ENCODE peak calls at places on chromosomes 16 and 17, in ten cellular contexts. R, T, K, V, U, P, S, N, G and X are unnamed samples. For H3K27me3, the result is how much of the 10 kb centered on the place peaks cover.

GRCh38 chr17:10033449-10033848 is 128.4 kb upstream of the RCVRN start:
- DNase-seq in S (no peak), U (no peak), T (no peak), K (no peak), R (no peak), G (peak), P (no peak), V (no peak), N (no peak), X (no peak)

GRCh38 chr17:65742433-65743312 is 181.2 kb upstream of the AXIN2 start:
- DNase-seq in U (no peak), N (no peak), P (peak), T (no peak), S (peak), R (no peak), K (no peak), V (no peak), G (no peak), X (no peak)

GRCh38 chr17:18194804-18195203 is 11.2 kb downstream of the ALKBH5 start:
- DNase-seq in U (no peak), S (no peak), T (no peak), K (no peak), R (no peak), N (no peak), G (no peak), V (no peak), P (no peak), X (no peak)

GRCh38 chr17:37043201-37043600 is 94.4 kb downstream of the AATF start:
- DNase-seq in G (no peak), R (no peak), P (no peak), T (no peak), V (no peak), N (no peak), K (no peak), U (no peak), S (peak), X (no peak)

GRCh38 chr17:68296217-68297140 is 5.2 kb downstream of the ARSG start:
- DNase-seq in S (no peak), K (no peak), P (no peak), T (no peak), N (peak), R (peak), G (no peak), V (no peak), U (peak), X (no peak)

GRCh38 chr16:69590590-69590989 is 24.8 kb downstream of the NFAT5 start:
- DNase-seq in T (no peak), P (no peak), R (no peak), V (no peak), G (no peak), N (no peak), U (no peak), K (no peak), S (no peak), X (no peak)

GRCh38 chr17:17824780-17825614 is 11.8 kb downstream of the SREBF1 start:
- DNase-seq in G (peak), P (no peak), R (no peak), T (peak), N (no peak), K (no peak), U (peak), S (no peak), V (peak), X (no peak)

GRCh38 chr16:67254809-67255552 is 6.2 kb downstream of the SLC9A5 start:
- DNase-seq in U (no peak), P (no peak), V (no peak), N (no peak), R (no peak), T (no peak), K (peak), G (no peak), S (no peak), X (no peak)

GRCh38 chr16:50501986-50502615 is 46.1 kb upstream of the NKD1 start:
- DNase-seq in U (no peak), G (no peak), S (no peak), T (no peak), K (no peak), V (no peak), P (no peak), N (no peak), R (no peak), X (no peak)

GRCh38 chr17:56257075-56257474 is 103.8 kb downstream of the ANKFN1 start:
- DNase-seq in N (no peak), T (no peak), V (no peak), G (no peak), P (no peak), S (no peak), R (no peak), U (no peak), K (no peak), X (no peak)

GRCh38 chr17:57102122-57102521 is 17.1 kb downstream of the AKAP1 start:
- DNase-seq in S (no peak), G (no peak), R (no peak), P (no peak), K (no peak), V (no peak), T (no peak), U (no peak), N (no peak), X (no peak)

GRCh38 chr17:5745091-5745820 is 160.9 kb upstream of the NLRP1 start:
- DNase-seq in N (no peak), G (no peak), S (no peak), R (no peak), U (no peak), V (no peak), K (no peak), T (no peak), P (no peak), X (no peak)

GRCh38 chr17:5629133-5629532 is 44.8 kb upstream of the NLRP1 start:
- DNase-seq in P (no peak), K (no peak), V (no peak), R (no peak), T (no peak), U (no peak), S (no peak), N (no peak), G (no peak), X (no peak)

GRCh38 chr16:54194008-54194731 is 92.4 kb downstream of the IRX3 start:
- DNase-seq in G (peak), R (peak), U (peak), V (peak), S (no peak), K (peak), T (peak), P (no peak), N (peak), X (peak)

GRCh38 chr17:18772471-18772870 is 8.5 kb upstream of the TVP23B start:
- DNase-seq in T (no peak), U (peak), R (no peak), N (no peak), G (no peak), S (no peak), K (no peak), P (no peak), V (no peak), X (no peak)

GRCh38 chr16:50841081-50841886 is 99.4 kb downstream of the CYLD start:
- DNase-seq in K (no peak), G (peak), P (no peak), R (no peak), N (no peak), S (no peak), V (no peak), T (peak), U (no peak), X (no peak)

GRCh38 chr17:43200127-43200526 is 11.5 kb upstream of the TMEM106A start:
- DNase-seq in G (no peak), T (no peak), R (no peak), S (no peak), N (no peak), K (no peak), V (no peak), P (no peak), U (no peak), X (no peak)

GRCh38 chr17:58680038-58680369 is 11.8 kb downstream of the TEX14 start:
- DNase-seq in P (no peak), G (no peak), U (no peak), V (no peak), K (no peak), R (no peak), T (no peak), N (no peak), S (no peak), X (no peak)

GRCh38 chr17:50112694-50113093 is 17.3 kb downstream of the SAMD14 start:
- DNase-seq in S (no peak), P (no peak), R (no peak), K (no peak), V (no peak), T (no peak), U (no peak), N (no peak), G (peak), X (no peak)

GRCh38 chr16:9092963-9093477 is 1.6 kb downstream of the HAPSTR1 start:
- DNase-seq in S (no peak), T (peak), U (peak), K (peak), N (peak), V (peak), G (no peak), R (no peak), P (no peak), X (no peak)

GRCh38 chr17:82495844-82496528 is 23.5 kb upstream of the FOXK2 start:
- DNase-seq in T (no peak), R (no peak), P (peak), K (no peak), N (peak), G (no peak), V (no peak), S (peak), U (no peak), X (no peak)

GRCh38 chr17:76540381-76541300 is 797 bp downstream of the PRCD start:
- DNase-seq in T (peak), G (no peak), S (peak), V (peak), K (peak), R (peak), U (peak), N (peak), P (peak), X (peak)

GRCh38 chr17:19541445-19541844 is 7.8 kb downstream of the SLC47A1 start:
- DNase-seq in K (no peak), V (no peak), R (no peak), T (no peak), U (no peak), G (no peak), N (no peak), P (no peak), S (no peak), X (no peak)

GRCh38 chr17:39660011-39660360 is 5.2 kb upstream of the TCAP start:
- DNase-seq in U (no peak), P (no peak), V (no peak), R (no peak), S (no peak), N (no peak), K (no peak), T (no peak), G (no peak), X (no peak)

GRCh38 chr17:74757931-74758845 is 9.8 kb downstream of the NHERF1 start:
- DNase-seq in R (no peak), U (peak), V (no peak), K (peak), N (peak), T (peak), G (peak), S (no peak), P (no peak), X (no peak)

GRCh38 chr17:79631640-79632431 is 21.0 kb upstream of the RBFOX3 start:
- DNase-seq in G (no peak), V (peak), R (peak), S (no peak), N (no peak), T (no peak), K (no peak), P (no peak), U (no peak), X (no peak)

GRCh38 chr17:17810374-17811248 is 26.2 kb downstream of the SREBF1 start:
- DNase-seq in K (no peak), T (no peak), U (peak), G (peak), V (peak), N (no peak), S (no peak), P (no peak), R (no peak), X (no peak)

GRCh38 chr17:75130059-75130631 is 1.4 kb downstream of the NT5C start:
- DNase-seq in G (peak), P (no peak), K (no peak), U (no peak), V (no peak), S (no peak), R (no peak), N (no peak), T (no peak), X (no peak)

GRCh38 chr17:4199818-4200402 is 56.9 kb downstream of the CYB5D2 start:
- DNase-seq in T (peak), R (no peak), P (peak), V (no peak), N (no peak), K (no peak), S (peak), U (peak), G (no peak), X (no peak)

GRCh38 chr17:40611840-40612509 is 35.6 kb downstream of the SMARCE1 start:
- DNase-seq in P (no peak), R (no peak), N (no peak), S (no peak), V (no peak), G (no peak), T (no peak), U (no peak), K (no peak), X (no peak)

GRCh38 chr16:2039286-2040030 is 8.2 kb downstream of the NTHL1 start:
- DNase-seq in G (peak), U (no peak), R (peak), V (peak), N (peak), P (no peak), T (peak), S (peak), K (peak), X (peak)

GRCh38 chr17:75617675-75618074 is 15.6 kb upstream of the SMIM5 start:
- DNase-seq in K (no peak), P (no peak), N (no peak), R (no peak), G (peak), V (no peak), U (no peak), T (no peak), S (no peak), X (no peak)

GRCh38 chr17:41865596-41865893 is 322 bp upstream of the KLHL11 start:
- DNase-seq in S (no peak), P (no peak), K (no peak), R (no peak), T (no peak), G (no peak), V (no peak), U (no peak), N (no peak), X (no peak)
- TF ChIP-seq POLR2A in S (peak), P (no peak), K (no peak), R (no peak), T (no peak), G (no peak), V (no peak), U (peak), N (no peak), X (no peak)

GRCh38 chr17:49016775-49017463 is 19.7 kb downstream of the IGF2BP1 start:
- DNase-seq in U (peak), K (no peak), S (no peak), P (peak), R (no peak), T (peak), N (peak), G (peak), V (no peak), X (no peak)

GRCh38 chr17:49015924-49016774 is 19.0 kb downstream of the IGF2BP1 start:
- DNase-seq in R (no peak), N (no peak), S (no peak), U (no peak), T (no peak), P (no peak), K (no peak), G (no peak), V (no peak), X (no peak)

GRCh38 chr17:49015179-49015923 is 18.2 kb downstream of the IGF2BP1 start:
- DNase-seq in R (no peak), U (no peak), N (no peak), T (no peak), V (no peak), P (no peak), G (peak), S (no peak), K (no peak), X (no peak)

GRCh38 chr17:49013311-49014205 is 16.4 kb downstream of the IGF2BP1 start:
- DNase-seq in N (no peak), R (no peak), U (no peak), G (peak), K (no peak), V (no peak), T (no peak), S (no peak), P (no peak), X (no peak)

GRCh38 chr17:49012893-49013255 is 15.7 kb downstream of the IGF2BP1 start:
- DNase-seq in T (no peak), S (no peak), U (no peak), P (no peak), G (no peak), K (no peak), N (no peak), R (no peak), V (no peak), X (no peak)
- TF ChIP-seq CTCF in T (no peak), S (no peak), U (no peak), P (no peak), G (no peak), K (no peak), N (no peak), R (no peak), V (no peak), X (no peak)

GRCh38 chr16:31475949-31476304 is 4.0 kb downstream of the TGFB1I1 start:
- DNase-seq in R (no peak), T (no peak), V (no peak), K (no peak), U (peak), G (peak), P (no peak), N (peak), S (no peak), X (no peak)
- H3K27me3 ChIP-seq in R (under half), T (under half), V (under half), K (under half), U (under half), G (under half), P (under half), N (under half), S (under half), X (under half)

GRCh38 chr16:22638393-22639206 is 127.9 kb downstream of the NPIPB5 start:
- DNase-seq in U (no peak), K (no peak), T (no peak), V (no peak), P (no peak), S (no peak), R (no peak), N (no peak), G (no peak), X (no peak)
- TF ChIP-seq POLR2A in U (no peak), K (no peak), T (no peak), V (no peak), P (no peak), S (no peak), R (no peak), N (no peak), G (no peak), X (no peak)

DNA sequence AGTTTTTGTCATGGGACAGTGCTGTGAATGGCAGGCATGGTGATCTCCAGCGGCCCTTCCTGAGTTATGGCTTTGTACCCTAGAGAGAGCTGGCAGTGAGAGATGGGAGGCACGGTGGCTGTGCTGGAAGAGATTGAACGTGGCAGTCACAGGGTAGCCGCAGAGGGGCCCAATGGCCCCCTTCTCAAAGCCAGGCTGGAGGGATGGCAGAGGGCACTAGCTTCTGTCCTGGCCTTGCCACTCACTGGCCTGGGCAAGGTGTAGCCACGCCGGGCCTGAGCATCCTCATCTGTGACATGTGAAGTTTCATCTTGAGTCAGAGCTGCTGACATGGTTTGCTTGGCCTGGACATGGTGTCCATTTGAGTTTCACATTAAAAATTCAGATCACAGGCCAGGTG is 3.9 kb upstream of the ATP2A1 start:
- DNase-seq in T (no peak), S (no peak), G (no peak), R (no peak), K (no peak), V (no peak), N (no peak), P (no peak), U (no peak), X (no peak)
- TF ChIP-seq CTCF in T (no peak), S (no peak), G (no peak), R (no peak), K (no peak), V (no peak), N (no peak), P (no peak), U (no peak), X (no peak)

DNA sequence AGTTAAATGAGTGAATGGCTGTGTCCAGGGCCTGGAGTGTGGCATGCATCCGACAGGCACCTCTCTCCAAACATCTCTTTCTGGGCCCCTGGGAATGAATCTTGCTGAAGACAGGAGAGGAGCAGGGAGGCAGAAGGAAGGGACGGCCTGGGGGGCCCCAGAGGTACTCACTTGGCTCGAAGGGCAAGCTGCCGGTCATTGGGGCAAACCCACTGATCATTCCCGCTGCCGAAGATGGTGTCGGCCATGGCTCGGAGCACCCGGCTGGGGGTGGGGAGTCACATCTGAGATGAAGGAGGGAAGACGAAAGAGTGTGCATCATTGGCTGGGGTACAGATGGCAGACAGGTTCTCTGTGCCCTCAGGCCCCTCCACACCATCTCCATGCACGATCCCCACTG is 25.3 kb downstream of the RPH3AL start:
- DNase-seq in G (no peak), T (peak), S (no peak), K (no peak), U (no peak), N (no peak), R (no peak), P (no peak), V (peak), X (no peak)
- H3K27me3 ChIP-seq in G (under half), T (under half), S (under half), K (under half), U (under half), N (under half), R (under half), P (under half), V (under half), X (under half)